ENCODE peak calls at places on chromosomes 4 and X, in ten cellular contexts. I is iris pigment epithelial cell; Y is activated CD4-positive, alpha-beta T cell treated with anti-CD3 and anti-CD28 coated beads for 1 hour; V is stimulated activated CD8-positive, alpha-beta memory T cell treated with anti-CD3 and anti-CD28 coated beads, Interleukin-2, amount 100 ng/mL, for 1 hour; A is fibroblast of pulmonary artery; M is Caki2; T is RCC 7860; S is glomerular endothelial cell; C is mesothelial cell of epicardium; J is stimulated activated naive CD4-positive, alpha-beta T cell. X is an unnamed sample.
A peak's percentile ranks its signal among the peaks of the same experiment; 100 is the strongest.

GRCh38 chrX:41391606-41392005 is 55.5 kb upstream of the NYX start:
- DNase-seq in S (no peak), V (no peak), I (no peak), T (no peak), J (no peak), M (no peak), Y (no peak), A (no peak), C (no peak), X (no peak)

GRCh38 chr4:52507774-52508173 is 151.3 kb downstream of the USP46 start:
- DNase-seq in V (no peak), Y (no peak), A (no peak), S (no peak), T (no peak), M (no peak), I (no peak), J (no peak), C (no peak), X (peak; percentile 19)

GRCh38 chrX:79094075-79094832 is 50.2 kb upstream of the GPR174 start:
- DNase-seq in I (no peak), C (no peak), S (no peak), V (no peak), Y (no peak), A (no peak), M (no peak), T (no peak), J (no peak), X (no peak)

GRCh38 chrX:74338852-74339251 is 34.9 kb downstream of the ZCCHC13 start:
- DNase-seq in A (no peak), M (no peak), T (no peak), V (no peak), S (no peak), Y (no peak), C (no peak), J (no peak), I (no peak), X (no peak)

GRCh38 chr4:52957791-52958190 is 95.7 kb downstream of the RASL11B start:
- DNase-seq in M (no peak), T (no peak), Y (no peak), V (no peak), S (no peak), J (no peak), C (no peak), A (no peak), I (peak; percentile 18), X (no peak)

GRCh38 chr4:159077702-159078495 is 25.0 kb upstream of the RAPGEF2 start:
- DNase-seq in I (peak; percentile 41), M (peak; percentile 16), A (no peak), V (no peak), J (no peak), S (no peak), Y (no peak), T (no peak), C (no peak), X (no peak)

GRCh38 chrX:30626402-30626801 is 26.8 kb upstream of the GK start:
- DNase-seq in S (no peak), T (no peak), M (no peak), C (no peak), I (no peak), A (no peak), Y (no peak), V (no peak), J (no peak), X (no peak)

GRCh38 chr4:123484291-123484926 is 87.8 kb downstream of the SPRY1 start:
- DNase-seq in C (no peak), I (no peak), T (no peak), A (no peak), M (no peak), S (no peak), J (no peak), Y (no peak), V (no peak), X (no peak)

GRCh38 chr4:141486375-141486997 is 149.9 kb upstream of the IL15 start:
- DNase-seq in V (no peak), M (no peak), A (peak; percentile 54), T (peak; percentile 58), I (peak; percentile 85), S (no peak), C (no peak), J (no peak), Y (no peak), X (peak; percentile 25)

GRCh38 chr4:120611092-120611491 is 311.4 kb downstream of the PRDM5 start:
- DNase-seq in A (no peak), M (no peak), V (no peak), J (no peak), C (no peak), S (no peak), Y (no peak), I (no peak), T (no peak), X (peak; percentile 3)

GRCh38 chr4:31918891-31919290 is 1198.7 kb downstream of the PCDH7 start:
- DNase-seq in V (no peak), C (no peak), T (peak; percentile 25), A (peak; percentile 57), S (no peak), J (no peak), M (no peak), I (no peak), Y (no peak), X (peak; percentile 82)

GRCh38 chrX:106952988-106953387 is 32.8 kb downstream of the CLDN2 start:
- DNase-seq in I (peak; percentile 26), T (peak; percentile 39), C (no peak), M (no peak), V (no peak), S (no peak), Y (no peak), A (peak; percentile 51), J (peak; percentile 2), X (peak; percentile 19)

GRCh38 chr4:8356856-8357255 is 83.7 kb downstream of the ACOX3 start:
- DNase-seq in J (no peak), T (no peak), A (no peak), Y (no peak), I (no peak), M (no peak), C (no peak), V (no peak), S (no peak), X (no peak)

GRCh38 chr4:122890142-122890769 is 32.1 kb downstream of the NUDT6 start:
- DNase-seq in C (no peak), J (no peak), V (no peak), M (no peak), I (no peak), T (no peak), A (peak; percentile 72), S (no peak), Y (no peak), X (no peak)

GRCh38 chr4:10524196-10524833 is 67.1 kb upstream of the ZNF518B start:
- DNase-seq in V (no peak), I (no peak), J (no peak), A (peak; percentile 33), Y (no peak), S (no peak), T (no peak), M (no peak), C (no peak), X (no peak)

GRCh38 chr4:78645853-78646757 is 94.5 kb downstream of the ANXA3 start:
- DNase-seq in Y (no peak), V (no peak), C (no peak), A (peak; percentile 97), T (peak; percentile 85), S (peak; percentile 79), I (peak; percentile 94), M (peak; percentile 98), J (no peak), X (peak; percentile 94)

GRCh38 chr4:95268819-95269565 is 279.8 kb downstream of the UNC5C start:
- DNase-seq in I (peak; percentile 31), C (no peak), M (peak; percentile 39), S (peak; percentile 29), T (no peak), J (no peak), V (no peak), Y (no peak), A (peak; percentile 53), X (peak; percentile 30)

GRCh38 chrX:40266490-40267333 is 169.0 kb upstream of the BCOR start:
- DNase-seq in I (peak; percentile 67), A (peak; percentile 66), T (peak; percentile 19), M (peak; percentile 52), Y (peak; percentile 35), J (peak; percentile 39), S (no peak), V (peak; percentile 27), C (peak; percentile 36), X (peak; percentile 79)

GRCh38 chr4:73864365-73864764 is 4.8 kb upstream of the CXCL1 start:
- DNase-seq in M (peak; percentile 19), Y (no peak), V (no peak), S (no peak), J (no peak), I (peak; percentile 43), T (no peak), C (no peak), A (no peak), X (no peak)

GRCh38 chr4:122576261-122577188 is 44.3 kb downstream of the IL21 start:
- DNase-seq in C (no peak), I (peak; percentile 56), M (peak; percentile 32), V (no peak), J (peak; percentile 66), S (peak; percentile 42), A (peak; percentile 75), T (peak; percentile 40), Y (no peak), X (peak; percentile 68)

GRCh38 chr4:152342293-152342692 is 193.6 kb downstream of the FBXW7 start:
- DNase-seq in I (peak; percentile 60), M (peak; percentile 40), Y (no peak), A (no peak), C (no peak), J (no peak), T (no peak), V (no peak), S (no peak), X (peak; percentile 44)

GRCh38 chr4:7239844-7240243 is 47.5 kb downstream of the SORCS2 start:
- DNase-seq in T (no peak), S (no peak), C (no peak), Y (no peak), J (no peak), V (no peak), A (no peak), I (no peak), M (no peak), X (no peak)

GRCh38 chrX:3371163-3371562 is 24.7 kb upstream of the MXRA5 start:
- DNase-seq in J (no peak), M (no peak), I (no peak), V (no peak), T (no peak), C (no peak), S (no peak), Y (no peak), A (no peak), X (no peak)

GRCh38 chr4:70996014-70996353 is 2.5 kb downstream of the DCK start:
- DNase-seq in T (no peak), I (no peak), Y (no peak), A (no peak), J (peak; percentile 4), S (no peak), V (no peak), C (no peak), M (no peak), X (no peak)

GRCh38 chr4:72701987-72702819 is 133.2 kb upstream of the ADAMTS3 start:
- DNase-seq in Y (no peak), M (peak; percentile 51), T (peak; percentile 46), C (no peak), J (peak; percentile 26), I (peak; percentile 69), S (peak; percentile 39), A (peak; percentile 79), V (no peak), X (peak; percentile 66)

GRCh38 chrX:140141444-140142029 is 176.2 kb upstream of the CXorf66 start:
- DNase-seq in V (no peak), I (peak; percentile 20), C (no peak), Y (no peak), A (peak; percentile 32), J (peak; percentile 10), M (peak; percentile 18), T (peak; percentile 3), S (peak; percentile 2), X (peak; percentile 9)

GRCh38 chrX:85977218-85977617 is 70.1 kb downstream of the CHM start:
- DNase-seq in C (no peak), I (no peak), V (no peak), T (no peak), Y (no peak), J (no peak), S (no peak), A (no peak), M (no peak), X (no peak)

GRCh38 chrX:10892605-10893225 is 218.4 kb upstream of the HCCS start:
- DNase-seq in C (no peak), M (no peak), A (no peak), S (no peak), T (peak; percentile 54), V (no peak), J (no peak), Y (no peak), I (peak; percentile 49), X (no peak)